ENCODE peak calls at places on chromosome 19, in eight cellular contexts. F is epithelial cell of esophagus, L is BJ, V is Panc1, P is uterus, S is OCI-LY7, B is ovary, J is cardiac fibroblast. T is an unnamed sample.

GRCh38 chr19:4428326-4428975 is 26.0 kb downstream of the CHAF1A start:
- DNase-seq in F (no peak), L (no peak), V (no peak), P (no peak), S (no peak), B (no peak), J (no peak), T (no peak)

GRCh38 chr19:5666921-5667610 is 13.2 kb downstream of the MICOS13 start:
- DNase-seq in F (no peak), L (no peak), V (no peak), P (no peak), S (no peak), B (no peak), J (no peak), T (no peak)

GRCh38 chr19:29379257-29379986 is 146.4 kb upstream of the VSTM2B start:
- DNase-seq in F (no peak), L (no peak), V (no peak), P (no peak), S (no peak), B (no peak), J (no peak), T (no peak)

GRCh38 chr19:46056536-46056935 is 15.7 kb upstream of the IGFL4 start:
- DNase-seq in F (peak), L (no peak), V (no peak), P (no peak), S (no peak), B (no peak), J (no peak), T (no peak)

GRCh38 chr19:11821474-11821873 is 7.4 kb downstream of the ZNF440 start:
- DNase-seq in F (peak), L (no peak), V (no peak), P (no peak), S (no peak), B (no peak), J (peak), T (no peak)

GRCh38 chr19:43562698-43563241 is 12.6 kb downstream of the XRCC1 start:
- DNase-seq in F (peak), L (peak), V (peak), P (peak), S (peak), B (peak), J (peak), T (peak)

GRCh38 chr19:38361633-38362075 is 12.7 kb upstream of the PSMD8 start:
- DNase-seq in F (peak), L (no peak), V (peak), P (peak), S (peak), B (peak), J (peak), T (peak)

GRCh38 chr19:39672473-39672872 is 16.8 kb downstream of the LGALS16 start:
- DNase-seq in F (no peak), L (no peak), V (no peak), P (no peak), S (no peak), B (no peak), J (no peak), T (no peak)

GRCh38 chr19:39001016-39001415 is 25.5 kb upstream of the FBXO17 start:
- DNase-seq in F (no peak), L (no peak), V (no peak), P (no peak), S (no peak), B (no peak), J (no peak), T (no peak)

GRCh38 chr19:41367848-41368301 is 3.9 kb upstream of the B9D2 start:
- DNase-seq in F (peak), L (peak), V (no peak), P (no peak), S (no peak), B (no peak), J (peak), T (no peak)

GRCh38 chr19:47280183-47280797 is 5.6 kb downstream of the INAFM1 start:
- DNase-seq in F (peak), L (no peak), V (no peak), P (peak), S (peak), B (no peak), J (peak), T (no peak)

GRCh38 chr19:46404039-46404883 is 9.1 kb downstream of the CCDC8 start:
- DNase-seq in F (peak), L (no peak), V (no peak), P (peak), S (peak), B (peak), J (no peak), T (no peak)

GRCh38 chr19:17682273-17682672 is 5.9 kb downstream of the UNC13A start:
- DNase-seq in F (no peak), L (no peak), V (no peak), P (no peak), S (no peak), B (no peak), J (no peak), T (no peak)

GRCh38 chr19:47679922-47680857 is 33.0 kb upstream of the EHD2 start:
- DNase-seq in F (no peak), L (no peak), V (no peak), P (no peak), S (no peak), B (no peak), J (no peak), T (no peak)

GRCh38 chr19:18231775-18232174 is 5.5 kb upstream of the PDE4C start:
- DNase-seq in F (no peak), L (no peak), V (no peak), P (no peak), S (peak), B (no peak), J (no peak), T (no peak)

GRCh38 chr19:18733196-18733647 is 49.7 kb downstream of the CRTC1 start:
- DNase-seq in F (no peak), L (no peak), V (no peak), P (peak), S (no peak), B (peak), J (peak), T (no peak)

GRCh38 chr19:27776524-27776923 is 1436.4 kb downstream of the UQCRFS1 start:
- DNase-seq in F (no peak), L (no peak), V (no peak), P (no peak), S (no peak), B (no peak), J (peak), T (no peak)

GRCh38 chr19:29769997-29770396 is 41.8 kb upstream of the CCNE1 start:
- DNase-seq in F (no peak), L (no peak), V (no peak), P (no peak), S (no peak), B (no peak), J (no peak), T (no peak)

GRCh38 chr19:5782322-5782721 is 2.2 kb downstream of the PRR22 start:
- DNase-seq in F (no peak), L (no peak), V (no peak), P (no peak), S (no peak), B (no peak), J (no peak), T (no peak)

GRCh38 chr19:13132471-13133166 is 14.6 kb downstream of the NACC1 start:
- DNase-seq in F (no peak), L (no peak), V (no peak), P (no peak), S (no peak), B (no peak), J (peak), T (no peak)

GRCh38 chr19:40811478-40812341 is 12.7 kb downstream of the EGLN2 start:
- DNase-seq in F (no peak), L (no peak), V (no peak), P (no peak), S (no peak), B (peak), J (no peak), T (no peak)

GRCh38 chr19:38362076-38362945 is 12.1 kb upstream of the PSMD8 start:
- DNase-seq in F (peak), L (no peak), V (peak), P (peak), S (peak), B (peak), J (peak), T (peak)

GRCh38 chr19:49427339-49427738 is 2.2 kb downstream of the GFY start:
- DNase-seq in F (no peak), L (no peak), V (no peak), P (no peak), S (no peak), B (no peak), J (no peak), T (no peak)
- H3K4me3 ChIP-seq in F (no peak), L (no peak), V (no peak), P (no peak), S (no peak), B (no peak), J (no peak), T (no peak)

GRCh38 chr19:54415901-54416621 is 797 bp downstream of the TTYH1 start:
- DNase-seq in F (no peak), L (no peak), V (no peak), P (no peak), S (no peak), B (no peak), J (no peak), T (no peak)
- H3K4me3 ChIP-seq in F (no peak), L (no peak), V (no peak), P (no peak), S (no peak), B (no peak), J (no peak), T (no peak)

GRCh38 chr19:51837145-51837544 is 42.2 kb downstream of the FPR3 start:
- DNase-seq in F (no peak), L (no peak), V (no peak), P (no peak), S (no peak), B (no peak), J (no peak), T (no peak)
- H3K4me3 ChIP-seq in F (no peak), L (no peak), V (no peak), P (no peak), S (no peak), B (no peak), J (no peak), T (no peak)

GRCh38 chr19:6826281-6826920 is 53.9 kb downstream of the VAV1 start:
- DNase-seq in F (no peak), L (no peak), V (no peak), P (no peak), S (no peak), B (no peak), J (no peak), T (no peak)

GRCh38 chr19:6828698-6829633 is 56.5 kb downstream of the VAV1 start:
- DNase-seq in F (peak), L (no peak), V (no peak), P (no peak), S (peak), B (no peak), J (peak), T (peak)

GRCh38 chr19:6832412-6832811 is 55.0 kb upstream of the ADGRE1 start:
- DNase-seq in F (no peak), L (no peak), V (no peak), P (no peak), S (no peak), B (no peak), J (no peak), T (no peak)

GRCh38 chr19:6825076-6825774 is 52.7 kb downstream of the VAV1 start:
- DNase-seq in F (no peak), L (no peak), V (no peak), P (no peak), S (no peak), B (no peak), J (no peak), T (no peak)

GRCh38 chr19:6828306-6828697 is 55.8 kb downstream of the VAV1 start:
- DNase-seq in F (peak), L (no peak), V (no peak), P (no peak), S (no peak), B (no peak), J (peak), T (no peak)
- H3K4me3 ChIP-seq in F (no peak), L (no peak), V (no peak), P (no peak), S (no peak), B (no peak), J (no peak), T (no peak)

GRCh38 chr19:10226376-10227214 is 4.5 kb downstream of the S1PR2 start:
- DNase-seq in F (no peak), L (peak), V (no peak), P (peak), S (no peak), B (peak), J (peak), T (no peak)

GRCh38 chr19:10227215-10227971 is 3.7 kb downstream of the S1PR2 start:
- DNase-seq in F (no peak), L (no peak), V (no peak), P (peak), S (no peak), B (peak), J (no peak), T (no peak)

GRCh38 chr19:10230155-10230903 is 802 bp downstream of the S1PR2 start:
- DNase-seq in F (no peak), L (no peak), V (no peak), P (peak), S (no peak), B (peak), J (no peak), T (no peak)

GRCh38 chr19:10228925-10229324 is 2.2 kb downstream of the S1PR2 start:
- DNase-seq in F (peak), L (no peak), V (no peak), P (no peak), S (peak), B (no peak), J (peak), T (no peak)

GRCh38 chr19:10228393-10228792 is 2.7 kb downstream of the S1PR2 start:
- DNase-seq in F (no peak), L (no peak), V (no peak), P (no peak), S (peak), B (no peak), J (no peak), T (no peak)
- H3K4me3 ChIP-seq in F (no peak), L (no peak), V (no peak), P (no peak), S (peak), B (no peak), J (peak), T (peak)

GRCh38 chr19:49425922-49426592 is 869 bp downstream of the GFY start:
- DNase-seq in F (no peak), L (no peak), V (no peak), P (no peak), S (peak), B (no peak), J (peak), T (no peak)
- H3K4me3 ChIP-seq in F (no peak), L (no peak), V (no peak), P (no peak), S (peak), B (no peak), J (no peak), T (no peak)

DNA sequence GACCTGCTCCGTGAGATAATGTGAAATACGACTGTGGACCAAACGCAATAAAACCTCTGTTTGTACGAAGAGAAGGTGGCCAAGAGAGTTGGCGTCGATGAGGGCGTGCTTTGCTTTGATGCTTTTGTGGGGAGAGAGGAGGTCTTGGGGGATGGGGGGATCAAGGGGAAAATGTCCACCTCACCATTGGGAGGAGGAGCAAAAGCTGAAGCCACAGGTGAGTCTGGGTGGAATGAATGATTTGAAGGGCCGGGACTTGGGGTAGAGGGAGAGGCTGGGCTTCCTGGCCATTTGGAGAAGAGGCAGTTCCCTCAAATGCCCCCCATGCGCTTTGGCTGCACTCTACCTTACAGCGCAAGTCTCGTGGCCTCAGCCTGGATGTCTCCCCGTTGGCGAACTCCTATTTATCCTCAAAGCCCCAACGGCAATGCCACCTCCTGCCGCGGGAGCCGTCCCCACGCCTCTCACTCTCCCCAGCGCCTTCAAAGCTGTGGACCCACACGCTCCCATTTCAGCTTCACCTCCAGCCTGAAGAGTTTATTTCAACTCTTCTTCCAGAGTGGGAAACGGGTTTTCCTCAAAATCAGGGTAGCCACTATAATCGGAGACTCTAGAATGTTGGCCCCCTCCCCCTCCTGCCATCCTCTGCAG is 787 bp upstream of the ABCA7 start:
- DNase-seq in F (peak), L (no peak), V (no peak), P (no peak), S (peak), B (no peak), J (no peak), T (no peak)
- H3K4me3 ChIP-seq in F (no peak), L (no peak), V (peak), P (no peak), S (peak), B (no peak), J (no peak), T (peak)

DNA sequence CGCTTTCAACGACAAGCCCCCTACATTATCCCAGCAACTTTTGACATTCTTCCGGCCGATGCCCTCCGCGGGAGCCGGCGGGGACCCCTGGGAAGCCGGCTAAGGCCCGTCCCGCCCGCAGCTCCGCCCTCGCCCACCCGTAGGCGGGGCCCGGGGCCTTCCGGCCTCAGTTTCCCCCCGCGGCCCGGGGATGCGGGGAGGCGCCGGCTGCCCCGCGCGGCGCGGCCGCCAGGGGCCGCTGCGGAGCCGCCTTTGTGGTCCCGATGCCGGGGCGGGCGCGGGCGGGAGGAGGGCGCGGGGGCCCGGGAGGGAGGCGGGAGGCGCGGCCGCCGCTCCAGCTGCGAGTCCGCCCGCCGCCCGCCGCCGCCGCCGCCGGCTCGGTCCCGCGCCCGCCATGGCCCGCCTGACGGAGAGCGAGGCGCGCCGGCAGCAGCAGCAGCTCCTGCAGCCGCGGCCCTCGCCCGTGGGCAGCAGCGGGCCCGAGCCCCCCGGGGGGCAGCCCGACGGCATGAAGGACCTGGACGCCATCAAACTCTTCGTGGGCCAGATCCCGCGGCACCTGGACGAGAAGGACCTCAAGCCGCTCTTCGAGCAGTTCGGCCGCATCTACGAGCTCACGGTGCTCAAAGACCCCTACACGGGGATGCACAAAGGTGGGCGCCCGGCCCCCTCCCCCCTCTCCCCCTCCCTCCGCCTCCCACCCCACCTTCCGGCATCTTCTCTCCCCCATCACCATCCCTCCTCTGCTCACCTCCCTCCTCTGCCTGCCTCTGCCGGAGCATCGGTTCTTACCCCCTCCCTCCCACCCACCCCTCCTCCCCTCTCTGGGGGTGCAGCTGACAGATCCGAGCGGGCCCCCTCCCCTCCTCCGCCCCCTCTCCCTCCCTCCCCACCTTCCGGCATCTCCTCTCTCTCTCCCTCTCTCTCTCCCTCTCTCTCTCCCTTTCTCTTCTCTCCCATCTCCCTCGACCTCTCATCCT is at the start of gene CELF5:
- DNase-seq in F (peak), L (no peak), V (no peak), P (peak), S (peak), B (peak), J (no peak), T (no peak)
- H3K4me3 ChIP-seq in F (no peak), L (peak), V (peak), P (no peak), S (peak), B (no peak), J (no peak), T (no peak)

T was measured in GM12864.